ENCODE peak calls at places on chromosomes 1 and 21, in six cellular contexts. F, G, A, O, V and T are unnamed samples. For H3K4me1, the result is how much of the 10 kb centered on the place peaks cover.

GRCh38 chr1:234638832-234639799 is 29.1 kb upstream of the IRF2BP2 start:
- DNase-seq in F (no peak), G (no peak), A (no peak), O (no peak), V (peak), T (no peak)

GRCh38 chr21:44551290-44552015 is at the start of gene KRTAP10-2:
- DNase-seq in F (peak), G (peak), A (no peak), O (no peak), V (no peak), T (no peak)

GRCh38 chr1:68221971-68222355 is 10.4 kb downstream of the WLS start:
- DNase-seq in F (no peak), G (no peak), A (peak), O (no peak), V (no peak), T (no peak)

GRCh38 chr1:5997316-5997715 is 5.1 kb upstream of the NPHP4 start:
- DNase-seq in F (peak), G (peak), A (no peak), O (no peak), V (no peak), T (no peak)

GRCh38 chr1:4631321-4631720 is 23.1 kb upstream of the AJAP1 start:
- DNase-seq in F (no peak), G (no peak), A (no peak), O (no peak), V (no peak), T (no peak)

GRCh38 chr1:21568006-21568746 is 59.0 kb downstream of the ALPL start:
- DNase-seq in F (no peak), G (no peak), A (no peak), O (no peak), V (no peak), T (no peak)

GRCh38 chr1:40439247-40439646 is 11.0 kb upstream of the ZFP69B start:
- DNase-seq in F (no peak), G (no peak), A (no peak), O (no peak), V (no peak), T (no peak)

GRCh38 chr21:32653326-32653901 is 41.2 kb upstream of the CFAP298 start:
- DNase-seq in F (no peak), G (no peak), A (peak), O (peak), V (peak), T (no peak)

GRCh38 chr1:6574025-6574620 is 5.7 kb upstream of the ZBTB48 start:
- DNase-seq in F (no peak), G (no peak), A (no peak), O (no peak), V (no peak), T (no peak)

GRCh38 chr1:32413507-32414185 is 19.4 kb upstream of the BSDC1 start:
- DNase-seq in F (peak), G (no peak), A (peak), O (peak), V (peak), T (peak)

GRCh38 chr21:45416619-45417018 is 11.7 kb downstream of the COL18A1 start:
- DNase-seq in F (no peak), G (no peak), A (no peak), O (no peak), V (no peak), T (no peak)

GRCh38 chr1:240528566-240528965 is 83.4 kb downstream of the GREM2 start:
- DNase-seq in F (no peak), G (no peak), A (no peak), O (no peak), V (no peak), T (no peak)

GRCh38 chr1:80367058-80367457 is 1360.5 kb upstream of the ADGRL4 start:
- DNase-seq in F (no peak), G (no peak), A (no peak), O (no peak), V (no peak), T (no peak)

GRCh38 chr1:204735042-204735441 is 49.5 kb upstream of the LRRN2 start:
- DNase-seq in F (no peak), G (no peak), A (no peak), O (no peak), V (no peak), T (no peak)

GRCh38 chr1:229209816-229210215 is 61.1 kb upstream of the RAB4A start:
- DNase-seq in F (no peak), G (no peak), A (peak), O (no peak), V (no peak), T (no peak)

GRCh38 chr1:53568540-53568939 is 109.3 kb downstream of the DMRTB1 start:
- DNase-seq in F (no peak), G (no peak), A (no peak), O (no peak), V (no peak), T (no peak)

GRCh38 chr1:205582471-205583291 is 49.1 kb downstream of the ELK4 start:
- DNase-seq in F (no peak), G (peak), A (no peak), O (peak), V (no peak), T (no peak)

GRCh38 chr1:111199881-111200801 is at the start of gene DENND2D:
- DNase-seq in F (peak), G (peak), A (no peak), O (no peak), V (no peak), T (peak)

GRCh38 chr1:31912087-31912780 is 25.9 kb downstream of the PTP4A2 start:
- DNase-seq in F (no peak), G (no peak), A (no peak), O (no peak), V (no peak), T (no peak)

GRCh38 chr1:204294371-204294770 is 65.4 kb downstream of the PLEKHA6 start:
- DNase-seq in F (no peak), G (no peak), A (peak), O (no peak), V (peak), T (no peak)

GRCh38 chr1:228213917-228214808 is 6.3 kb downstream of the OBSCN start:
- DNase-seq in F (peak), G (peak), A (no peak), O (no peak), V (no peak), T (no peak)

GRCh38 chr1:47930215-47930885 is 66.8 kb downstream of the TRABD2B start:
- DNase-seq in F (no peak), G (no peak), A (no peak), O (no peak), V (no peak), T (no peak)

GRCh38 chr1:151819951-151820623 is 11.5 kb downstream of the RORC start:
- DNase-seq in F (no peak), G (peak), A (no peak), O (no peak), V (no peak), T (no peak)

DNA sequence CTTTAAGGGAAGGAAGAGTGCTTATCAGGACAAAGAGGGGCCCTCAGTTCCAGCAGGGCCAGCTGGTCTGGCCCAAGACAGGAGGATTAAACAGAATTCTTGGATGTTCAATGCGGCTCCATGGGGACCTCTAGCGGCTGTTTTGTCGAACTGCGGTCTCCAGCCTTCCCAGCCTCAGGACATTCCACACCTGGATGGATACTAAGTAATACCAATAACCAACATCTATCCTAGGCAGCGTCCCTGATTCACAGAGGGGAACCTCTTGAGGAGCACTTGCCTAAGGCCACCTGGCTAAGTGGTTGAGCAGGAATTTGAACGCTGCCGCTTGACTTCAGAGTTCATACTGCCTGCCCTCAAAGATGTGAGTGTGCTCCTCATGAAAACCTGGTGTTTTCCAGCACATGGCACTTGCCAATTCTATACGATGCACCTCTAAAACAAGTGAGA is 15.5 kb upstream of the CD247 start:
- DNase-seq in F (peak), G (peak), A (peak), O (peak), V (peak), T (peak)
- H3K27ac ChIP-seq in F (no peak), G (no peak), A (no peak), O (no peak), V (no peak), T (no peak)

GRCh38 chr1:183842817-183843187 is 37.9 kb downstream of the RGL1 start:
- DNase-seq in F (no peak), G (no peak), A (no peak), O (no peak), V (no peak), T (no peak)
- H3K4me1 ChIP-seq in F (under half), G (under half), A (under half), O (under half), V (under half), T (under half)

GRCh38 chr1:14922942-14923341 is 230.6 kb upstream of the TMEM51 start:
- DNase-seq in F (no peak), G (no peak), A (no peak), O (no peak), V (no peak), T (no peak)

GRCh38 chr1:14923400-14924011 is 230.0 kb upstream of the TMEM51 start:
- DNase-seq in F (no peak), G (no peak), A (no peak), O (no peak), V (no peak), T (no peak)

GRCh38 chr1:14925336-14926136 is 228.0 kb upstream of the TMEM51 start:
- DNase-seq in F (no peak), G (no peak), A (no peak), O (no peak), V (no peak), T (no peak)

GRCh38 chr1:14924455-14925325 is 228.9 kb upstream of the TMEM51 start:
- DNase-seq in F (peak), G (peak), A (peak), O (no peak), V (peak), T (no peak)

DNA sequence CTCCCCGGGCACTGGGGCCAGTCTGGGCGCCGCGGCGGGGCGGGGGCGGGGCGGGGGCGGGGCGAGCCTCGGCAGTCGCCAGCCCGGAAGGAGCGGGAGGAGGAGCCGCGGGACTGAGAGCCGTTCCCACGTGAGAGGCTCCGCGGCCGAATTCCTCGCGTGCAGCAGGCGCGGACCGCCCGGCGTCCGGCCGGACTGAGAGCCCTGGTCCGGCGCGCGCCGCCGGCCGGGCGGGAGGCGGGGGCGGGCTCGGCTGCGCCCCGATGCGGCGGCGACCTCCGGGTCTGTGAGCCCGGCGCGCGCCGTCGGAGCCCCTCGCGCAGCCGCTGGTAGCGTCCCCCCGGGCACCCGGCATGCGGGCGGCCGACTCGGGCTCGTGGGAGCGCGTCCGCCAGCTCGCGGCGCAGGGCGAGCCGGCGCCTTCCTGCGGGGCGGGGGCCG is 229.5 kb upstream of the TMEM51 start:
- DNase-seq in F (peak), G (peak), A (peak), O (peak), V (peak), T (peak)
- H3K4me3 ChIP-seq in F (peak), G (peak), A (no peak), O (peak), V (peak), T (no peak)

GRCh38 chr1:221856188-221857093 is 114.6 kb upstream of the DUSP10 start:
- DNase-seq in F (no peak), G (no peak), A (peak), O (no peak), V (no peak), T (no peak)
- H3K27ac ChIP-seq in F (no peak), G (no peak), A (peak), O (no peak), V (no peak), T (no peak)

GRCh38 chr1:214058071-214058470 is 70.3 kb downstream of the PROX1 start:
- DNase-seq in F (no peak), G (no peak), A (no peak), O (no peak), V (no peak), T (no peak)
- H3K4me1 ChIP-seq in F (under half), G (under half), A (under half), O (under half), V (under half), T (under half)

GRCh38 chr1:9655836-9656235 is 4.3 kb downstream of the PIK3CD start:
- DNase-seq in F (no peak), G (no peak), A (no peak), O (no peak), V (no peak), T (no peak)

GRCh38 chr1:9663257-9663656 is 11.7 kb downstream of the PIK3CD start:
- DNase-seq in F (no peak), G (no peak), A (no peak), O (no peak), V (no peak), T (no peak)

GRCh38 chr1:9657521-9658032 is 6.0 kb downstream of the PIK3CD start:
- DNase-seq in F (no peak), G (no peak), A (no peak), O (no peak), V (no peak), T (no peak)

GRCh38 chr1:9658186-9658585 is 6.7 kb downstream of the PIK3CD start:
- DNase-seq in F (no peak), G (no peak), A (no peak), O (no peak), V (no peak), T (no peak)

GRCh38 chr1:9659328-9659727 is 7.8 kb downstream of the PIK3CD start:
- DNase-seq in F (no peak), G (no peak), A (peak), O (no peak), V (no peak), T (no peak)
- H3K4me3 ChIP-seq in F (no peak), G (no peak), A (no peak), O (no peak), V (no peak), T (no peak)

GRCh38 chr1:51517361-51518032 is 1.6 kb downstream of the EPS15 start:
- DNase-seq in F (no peak), G (no peak), A (peak), O (peak), V (peak), T (no peak)
- H3K27ac ChIP-seq in F (peak), G (peak), A (peak), O (peak), V (peak), T (peak)

GRCh38 chr1:201454568-201454967 is 14.4 kb downstream of the PHLDA3 start:
- DNase-seq in F (no peak), G (no peak), A (no peak), O (no peak), V (no peak), T (no peak)
- H3K4me1 ChIP-seq in F (under half), G (under half), A (under half), O (under half), V (under half), T (under half)

GRCh38 chr1:149927535-149928387 is at the start of gene SF3B4:
- DNase-seq in F (peak), G (peak), A (peak), O (peak), V (peak), T (peak)

GRCh38 chr1:149928388-149928724 is 753 bp upstream of the SF3B4 start:
- DNase-seq in F (no peak), G (no peak), A (no peak), O (no peak), V (no peak), T (no peak)

GRCh38 chr1:149927056-149927534 is 508 bp downstream of the SF3B4 start:
- DNase-seq in F (no peak), G (no peak), A (no peak), O (no peak), V (no peak), T (no peak)

GRCh38 chr1:149925751-149926150 is 1.9 kb downstream of the SF3B4 start:
- DNase-seq in F (no peak), G (no peak), A (no peak), O (no peak), V (no peak), T (no peak)

GRCh38 chr1:149926296-149926695 is 1.3 kb downstream of the SF3B4 start:
- DNase-seq in F (no peak), G (no peak), A (no peak), O (no peak), V (no peak), T (no peak)
- H3K4me3 ChIP-seq in F (peak), G (peak), A (no peak), O (peak), V (peak), T (peak)

DNA sequence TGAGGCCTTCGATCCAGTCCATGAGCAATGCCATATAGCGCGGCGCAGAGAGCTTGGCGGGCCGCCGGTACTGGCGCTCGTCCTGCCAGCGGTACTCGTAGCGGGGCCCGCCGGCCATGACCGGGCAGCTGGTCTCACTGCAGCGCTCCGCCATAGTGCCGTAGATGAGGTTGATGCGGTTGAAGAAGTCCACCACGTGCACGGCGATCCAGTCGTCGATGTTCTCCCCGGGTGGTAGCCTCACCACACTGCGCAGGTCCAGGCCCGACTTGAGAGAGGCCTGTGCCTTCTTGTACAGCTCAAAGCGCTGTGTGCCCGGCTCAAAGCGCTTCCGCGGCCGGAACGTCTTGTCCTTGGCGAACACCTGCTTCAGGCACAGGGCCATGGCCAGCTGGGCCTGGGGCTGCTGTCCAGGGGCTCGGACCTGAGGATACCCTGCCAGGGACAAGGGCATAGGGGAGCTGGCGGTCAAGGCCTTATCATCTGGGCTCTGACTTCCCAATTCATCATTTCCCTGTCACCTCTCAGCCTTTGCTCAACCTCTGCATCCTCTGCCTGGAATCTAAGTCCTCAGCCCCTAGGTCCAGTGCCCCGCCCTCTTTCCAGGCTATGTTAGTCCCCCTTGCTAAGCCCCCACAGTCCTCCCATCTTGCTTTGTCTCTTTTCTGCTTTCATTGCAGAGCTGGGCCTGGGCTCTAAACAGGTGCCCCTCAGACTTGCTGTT is 3.5 kb downstream of the MOB3C start:
- DNase-seq in F (no peak), G (no peak), A (no peak), O (no peak), V (no peak), T (no peak)
- H3K27ac ChIP-seq in F (peak), G (peak), A (no peak), O (no peak), V (no peak), T (no peak)